ENCODE peak calls at places on chromosome 7, in eight cellular contexts. J is smooth muscle cell of the brain vasculature; G is epithelial cell of esophagus; N is MCF 10A; V is fibroblast of mammary gland; D is CD4-positive, alpha-beta T cell; Z is NCI-H1092 treated with DMSO at 0.1 percent for 48 hours; P is HTR-8/SVneo. K is an unnamed sample.

GRCh38 chr7:7135074-7135473 is 47.3 kb upstream of the C1GALT1 start:
- DNase-seq in J (no peak), G (no peak), N (no peak), V (no peak), D (no peak), Z (no peak), P (no peak), K (no peak)

GRCh38 chr7:90411510-90411909 is 8.2 kb downstream of the CLDN12 start:
- DNase-seq in J (no peak), G (peak; percentile 80), N (no peak), V (peak; percentile 76), D (no peak), Z (no peak), P (no peak), K (no peak)

GRCh38 chr7:45267262-45267661 is 109.7 kb downstream of the RAMP3 start:
- DNase-seq in J (no peak), G (peak; percentile 14), N (peak; percentile 8), V (peak; percentile 7), D (no peak), Z (no peak), P (peak; percentile 22), K (no peak)

GRCh38 chr7:107313355-107313754 is 144.6 kb downstream of the HBP1 start:
- DNase-seq in J (no peak), G (no peak), N (no peak), V (no peak), D (no peak), Z (no peak), P (no peak), K (no peak)

GRCh38 chr7:90817846-90818245 is 221.7 kb downstream of the CDK14 start:
- DNase-seq in J (no peak), G (no peak), N (no peak), V (no peak), D (no peak), Z (no peak), P (no peak), K (no peak)

GRCh38 chr7:27201231-27202017 is 1.5 kb upstream of the HOXA13 start:
- DNase-seq in J (no peak), G (no peak), N (no peak), V (no peak), D (no peak), Z (no peak), P (no peak), K (no peak)

GRCh38 chr7:1901431-1902210 is 231.5 kb downstream of the ELFN1 start:
- DNase-seq in J (no peak), G (no peak), N (no peak), V (no peak), D (no peak), Z (no peak), P (no peak), K (no peak)

GRCh38 chr7:81768951-81769778 is 682 bp downstream of the HGF start:
- DNase-seq in J (no peak), G (no peak), N (no peak), V (no peak), D (no peak), Z (no peak), P (no peak), K (no peak)

GRCh38 chr7:2248984-2249694 is 7.1 kb downstream of the NUDT1 start:
- DNase-seq in J (peak; percentile 97), G (peak; percentile 67), N (peak; percentile 76), V (peak; percentile 96), D (no peak), Z (no peak), P (peak; percentile 92), K (no peak)

GRCh38 chr7:5532520-5533335 is 109.1 kb upstream of the TNRC18 start:
- DNase-seq in J (no peak), G (no peak), N (peak; percentile 39), V (no peak), D (peak; percentile 67), Z (no peak), P (no peak), K (no peak)

GRCh38 chr7:41955475-41956243 is 252.8 kb upstream of the INHBA start:
- DNase-seq in J (peak; percentile 97), G (peak; percentile 99), N (peak; percentile 99), V (peak; percentile 100), D (no peak), Z (no peak), P (peak; percentile 93), K (no peak)

GRCh38 chr7:3019801-3020200 is 23.9 kb downstream of the CARD11 start:
- DNase-seq in J (no peak), G (no peak), N (no peak), V (no peak), D (no peak), Z (no peak), P (no peak), K (no peak)

GRCh38 chr7:116545411-116545993 is 20.7 kb downstream of the CAV1 start:
- DNase-seq in J (no peak), G (no peak), N (no peak), V (no peak), D (no peak), Z (no peak), P (no peak), K (no peak)

GRCh38 chr7:135862586-135863361 is 114.2 kb upstream of the FAM180A start:
- DNase-seq in J (no peak), G (no peak), N (no peak), V (no peak), D (no peak), Z (no peak), P (no peak), K (no peak)

GRCh38 chr7:106050002-106050742 is 61.9 kb downstream of the SYPL1 start:
- DNase-seq in J (no peak), G (peak; percentile 88), N (peak; percentile 85), V (peak; percentile 79), D (no peak), Z (no peak), P (peak; percentile 53), K (no peak)

GRCh38 chr7:84251183-84251845 is 56.7 kb upstream of the SEMA3A start:
- DNase-seq in J (peak; percentile 60), G (peak; percentile 72), N (peak; percentile 23), V (peak; percentile 92), D (no peak), Z (no peak), P (no peak), K (no peak)

GRCh38 chr7:135147341-135147898 is 452 bp upstream of the TMEM140 start:
- DNase-seq in J (no peak), G (no peak), N (no peak), V (peak; percentile 67), D (peak; percentile 40), Z (no peak), P (no peak), K (no peak)

GRCh38 chr7:90621892-90622182 is 25.7 kb downstream of the CDK14 start:
- DNase-seq in J (no peak), G (no peak), N (no peak), V (no peak), D (no peak), Z (no peak), P (no peak), K (no peak)

GRCh38 chr7:46321556-46322205 is 400.6 kb upstream of the IGFBP3 start:
- DNase-seq in J (no peak), G (no peak), N (peak; percentile 35), V (peak; percentile 68), D (no peak), Z (no peak), P (peak; percentile 33), K (no peak)

GRCh38 chr7:42574693-42575084 is 337.2 kb downstream of the C7orf25 start:
- DNase-seq in J (no peak), G (peak; percentile 41), N (peak; percentile 31), V (peak; percentile 20), D (no peak), Z (no peak), P (no peak), K (no peak)

GRCh38 chr7:151348970-151349369 is 7.4 kb downstream of the NUB1 start:
- DNase-seq in J (no peak), G (no peak), N (no peak), V (no peak), D (no peak), Z (no peak), P (no peak), K (no peak)

GRCh38 chr7:125347264-125347663 is 417.6 kb upstream of the POT1 start:
- DNase-seq in J (no peak), G (no peak), N (no peak), V (no peak), D (no peak), Z (no peak), P (no peak), K (no peak)

GRCh38 chr7:47812460-47813136 is 135.7 kb downstream of the PKD1L1 start:
- DNase-seq in J (no peak), G (no peak), N (no peak), V (no peak), D (no peak), Z (peak; percentile 24), P (no peak), K (no peak)

GRCh38 chr7:55303220-55303619 is 61.9 kb upstream of the LANCL2 start:
- DNase-seq in J (no peak), G (no peak), N (no peak), V (no peak), D (no peak), Z (no peak), P (no peak), K (no peak)

GRCh38 chr7:72441791-72442190 is 29.7 kb upstream of the CALN1 start:
- DNase-seq in J (no peak), G (peak; percentile 5), N (no peak), V (peak; percentile 86), D (no peak), Z (no peak), P (no peak), K (no peak)

GRCh38 chr7:111145472-111145871 is 54.5 kb downstream of the LRRN3 start:
- DNase-seq in J (no peak), G (no peak), N (no peak), V (peak; percentile 7), D (no peak), Z (no peak), P (no peak), K (no peak)

GRCh38 chr7:80284848-80285247 is 150.2 kb downstream of the GNAI1 start:
- DNase-seq in J (no peak), G (peak; percentile 71), N (peak; percentile 36), V (peak; percentile 84), D (no peak), Z (no peak), P (no peak), K (no peak)

GRCh38 chr7:111294494-111294893 is 203.6 kb downstream of the LRRN3 start:
- DNase-seq in J (no peak), G (no peak), N (no peak), V (no peak), D (no peak), Z (no peak), P (no peak), K (no peak)

GRCh38 chr7:34084651-34085050 is 179.3 kb downstream of the BMPER start:
- DNase-seq in J (no peak), G (no peak), N (no peak), V (no peak), D (no peak), Z (no peak), P (no peak), K (no peak)

K was measured in T follicular helper cell.